ENCODE peak calls at places on chromosome 4, in four cellular contexts. L is heart left ventricle, M is PC-9, Q is progenitor cell of endocrine pancreas. H is an unnamed sample.

GRCh38 chr4:1952719-1953118 is 56.1 kb downstream of the NELFA start:
- DNase-seq in L (no peak), M (no peak), Q (no peak), H (no peak)

GRCh38 chr4:185654311-185654710 is 119.0 kb upstream of the PDLIM3 start:
- DNase-seq in L (no peak), M (no peak), Q (no peak), H (no peak)

GRCh38 chr4:57270350-57270749 is 160.2 kb upstream of the IGFBP7 start:
- DNase-seq in L (peak), M (no peak), Q (no peak), H (no peak)

GRCh38 chr4:72558655-72559054 is 10.4 kb downstream of the ADAMTS3 start:
- DNase-seq in L (no peak), M (no peak), Q (no peak), H (no peak)

GRCh38 chr4:125187221-125187620 is 127.5 kb upstream of the FAT4 start:
- DNase-seq in L (no peak), M (no peak), Q (no peak), H (peak)

GRCh38 chr4:81319657-81320056 is 104.6 kb upstream of the PRKG2 start:
- DNase-seq in L (no peak), M (no peak), Q (no peak), H (no peak)

GRCh38 chr4:69881173-69881773 is 21.3 kb upstream of the SULT1E1 start:
- DNase-seq in L (no peak), M (no peak), Q (no peak), H (peak)

GRCh38 chr4:54683616-54684346 is 26.0 kb downstream of the KIT start:
- DNase-seq in L (peak), M (peak), Q (no peak), H (no peak)

GRCh38 chr4:41509411-41510008 is 28.4 kb upstream of the LIMCH1 start:
- DNase-seq in L (peak), M (no peak), Q (no peak), H (no peak)

GRCh38 chr4:185278716-185279115 is 69.3 kb downstream of the SNX25 start:
- DNase-seq in L (no peak), M (no peak), Q (no peak), H (no peak)

GRCh38 chr4:26321326-26322276 is 787 bp downstream of the RBPJ start:
- DNase-seq in L (peak), M (no peak), Q (peak), H (no peak)

GRCh38 chr4:153612878-153613277 is 71.2 kb upstream of the TLR2 start:
- DNase-seq in L (no peak), M (no peak), Q (no peak), H (no peak)

GRCh38 chr4:123346944-123347343 is 49.7 kb upstream of the SPRY1 start:
- DNase-seq in L (no peak), M (no peak), Q (no peak), H (no peak)

GRCh38 chr4:54482529-54482961 is 175.2 kb upstream of the KIT start:
- DNase-seq in L (no peak), M (no peak), Q (no peak), H (no peak)

GRCh38 chr4:37453004-37453360 is 208.4 kb downstream of the NWD2 start:
- DNase-seq in L (peak), M (peak), Q (peak), H (no peak)

GRCh38 chr4:188781655-188782054 is 642.4 kb downstream of the TRIML1 start:
- DNase-seq in L (no peak), M (no peak), Q (no peak), H (no peak)

GRCh38 chr4:119099227-119099910 is 36.3 kb upstream of the MYOZ2 start:
- DNase-seq in L (no peak), M (no peak), Q (no peak), H (peak)

GRCh38 chr4:26298198-26298950 is 22.4 kb upstream of the RBPJ start:
- DNase-seq in L (no peak), M (no peak), Q (no peak), H (peak)

GRCh38 chr4:150852237-150852636 is 162.8 kb downstream of the LRBA start:
- DNase-seq in L (no peak), M (no peak), Q (no peak), H (no peak)

GRCh38 chr4:72846280-72847111 is 223.0 kb downstream of the COX18 start:
- DNase-seq in L (no peak), M (peak), Q (no peak), H (peak)

GRCh38 chr4:102114118-102114630 is 231.1 kb downstream of the SLC39A8 start:
- DNase-seq in L (no peak), M (no peak), Q (no peak), H (no peak)

GRCh38 chr4:185567828-185568442 is 32.6 kb upstream of the PDLIM3 start:
- DNase-seq in L (peak), M (no peak), Q (no peak), H (no peak)

GRCh38 chr4:40405194-40405593 is 70.1 kb downstream of the CHRNA9 start:
- DNase-seq in L (no peak), M (no peak), Q (no peak), H (no peak)

GRCh38 chr4:186500721-186501304 is 54.6 kb downstream of the MTNR1A start:
- DNase-seq in L (no peak), M (no peak), Q (no peak), H (no peak)

GRCh38 chr4:180589575-180589974 is 1653.6 kb upstream of the TENM3 start:
- DNase-seq in L (no peak), M (no peak), Q (no peak), H (no peak)

GRCh38 chr4:163536101-163536500 is 41.6 kb downstream of the TMA16 start:
- DNase-seq in L (no peak), M (no peak), Q (no peak), H (no peak)

GRCh38 chr4:96035727-96036126 is 195.8 kb downstream of the PDHA2 start:
- DNase-seq in L (no peak), M (no peak), Q (no peak), H (no peak)

GRCh38 chr4:185286571-185286970 is 77.2 kb downstream of the SNX25 start:
- DNase-seq in L (no peak), M (no peak), Q (no peak), H (no peak)

GRCh38 chr4:95048296-95048695 is 290.5 kb downstream of the BMPR1B start:
- DNase-seq in L (no peak), M (no peak), Q (no peak), H (no peak)

GRCh38 chr4:139142980-139143379 is 34.0 kb downstream of the ELF2 start:
- DNase-seq in L (no peak), M (no peak), Q (no peak), H (no peak)

DNA sequence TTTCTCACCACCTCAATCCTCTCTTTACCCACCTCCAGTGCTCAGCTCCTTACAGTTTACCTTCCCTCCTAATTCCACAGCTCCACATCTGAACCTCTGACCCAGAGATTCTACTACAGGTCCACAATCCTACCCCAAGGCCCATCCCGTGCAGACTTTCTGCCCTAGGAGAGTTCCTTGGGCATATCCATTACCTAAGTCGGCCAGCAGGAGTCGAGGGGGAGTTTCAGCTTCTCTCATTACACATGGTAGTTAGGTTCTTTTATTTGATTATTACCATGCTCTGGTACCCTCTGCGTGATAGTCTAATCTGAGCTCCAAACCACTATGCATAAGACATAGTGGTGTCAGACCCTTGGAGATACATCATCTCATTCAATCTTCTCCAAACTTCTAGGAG is 117.9 kb downstream of the SH3RF1 start:
- DNase-seq in L (no peak), M (no peak), Q (no peak), H (no peak)
- TF ChIP-seq CTCF in L (no peak), M (no peak), Q (peak), H (no peak)

GRCh38 chr4:112523008-112523440 is 7.0 kb upstream of the NEUROG2 start:
- DNase-seq in L (no peak), M (no peak), Q (no peak), H (no peak)
- TF ChIP-seq CTCF in L (no peak), M (no peak), Q (no peak), H (no peak)

DNA sequence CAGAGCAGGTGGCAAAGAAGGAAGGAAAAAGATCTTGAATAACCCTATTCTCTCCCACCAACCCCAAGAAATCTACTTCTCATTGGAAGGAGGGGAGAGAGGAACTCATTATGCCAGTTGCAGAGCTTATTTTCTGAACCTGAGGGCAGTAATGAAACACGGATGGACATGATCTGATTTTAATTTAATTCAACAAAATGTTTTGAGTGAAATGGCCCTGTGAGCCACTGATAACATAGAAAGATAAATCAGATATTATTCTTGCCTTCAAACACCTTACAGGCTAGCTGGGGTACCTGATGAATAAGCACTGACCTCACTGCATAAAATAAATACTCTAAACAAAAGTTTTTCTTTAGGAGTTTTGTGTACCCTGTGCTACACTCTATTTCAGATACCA is 30.3 kb downstream of the DAPP1 start:
- DNase-seq in L (no peak), M (no peak), Q (no peak), H (no peak)
- TF ChIP-seq CTCF in L (no peak), M (no peak), Q (no peak), H (no peak)

GRCh38 chr4:7630559-7631287 is 196.0 kb upstream of the PSAPL1 start:
- DNase-seq in L (peak), M (peak), Q (no peak), H (peak)
- TF ChIP-seq CTCF in L (no peak), M (no peak), Q (no peak), H (no peak)

DNA sequence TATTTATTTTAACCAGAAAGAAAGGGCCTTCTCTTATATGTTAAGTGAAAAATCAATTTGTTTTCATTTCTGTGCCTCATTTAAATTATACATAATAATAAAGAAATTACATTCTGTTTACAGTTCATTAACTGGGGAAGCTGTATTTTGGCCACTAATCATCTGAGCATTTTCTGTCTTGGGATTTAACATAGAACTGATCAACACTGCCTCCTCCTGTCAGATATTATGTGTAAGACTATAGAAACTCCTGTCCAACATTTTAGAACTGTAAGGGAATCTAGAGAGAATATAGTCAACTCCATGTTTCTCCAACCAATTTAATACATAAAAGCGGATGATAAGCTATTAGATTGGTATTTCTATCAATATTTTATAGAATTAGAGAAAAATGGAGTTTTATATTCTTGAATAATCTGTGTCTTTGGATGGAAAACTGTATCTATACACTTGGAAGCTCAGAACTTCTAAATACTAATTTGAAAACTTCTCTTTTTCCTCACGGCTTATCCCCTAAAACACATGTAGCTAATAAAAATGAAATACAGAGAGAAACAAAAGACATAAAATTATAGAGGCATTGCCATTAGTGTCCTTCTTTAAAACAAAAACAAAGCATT is 33.0 kb downstream of the ENPEP start:
- DNase-seq in L (no peak), M (no peak), Q (no peak), H (no peak)
- TF ChIP-seq CTCF in L (no peak), M (peak), Q (peak), H (peak)

GRCh38 chr4:158861766-158862165 is 92.9 kb downstream of the FNIP2 start:
- DNase-seq in L (no peak), M (no peak), Q (no peak), H (no peak)
- TF ChIP-seq CTCF in L (no peak), M (no peak), Q (no peak), H (no peak)

GRCh38 chr4:34766935-34767859 is 1477.1 kb downstream of the ARAP2 start:
- DNase-seq in L (no peak), M (no peak), Q (no peak), H (no peak)
- TF ChIP-seq CTCF in L (no peak), M (no peak), Q (no peak), H (no peak)

GRCh38 chr4:76926841-76927240 is 22.7 kb upstream of the SEPTIN11 start:
- DNase-seq in L (no peak), M (no peak), Q (no peak), H (no peak)

GRCh38 chr4:76920715-76921114 is 22.8 kb upstream of the SOWAHB start:
- DNase-seq in L (no peak), M (no peak), Q (no peak), H (no peak)

GRCh38 chr4:76923619-76924357 is 25.8 kb upstream of the SEPTIN11 start:
- DNase-seq in L (no peak), M (no peak), Q (no peak), H (no peak)
- TF ChIP-seq CTCF in L (no peak), M (no peak), Q (no peak), H (no peak)

GRCh38 chr4:13908455-13908854 is 280.9 kb upstream of the BOD1L1 start:
- DNase-seq in L (no peak), M (no peak), Q (no peak), H (no peak)
- TF ChIP-seq CTCF in L (no peak), M (no peak), Q (no peak), H (no peak)